ENCODE peak calls at places on chromosome 6, in four cellular contexts. One of them, this sample, is unnamed.
A peak's percentile ranks its signal among the peaks of the same experiment; 100 is the strongest.

GRCh38 chr6:36679043-36679821 is 718 bp downstream of the CDKN1A start:
- DNase-seq in H9: no peak
- DNase-seq in adrenal gland: peak; percentile 78
- DNase-seq in stomach: peak; percentile 78
- DNase-seq in this sample: peak; percentile 80

GRCh38 chr6:44052419-44053011 is 74.7 kb downstream of the MRPL14 start:
- DNase-seq in H9: peak; percentile 57
- DNase-seq in stomach: no peak
- DNase-seq in adrenal gland: peak; percentile 65
- DNase-seq in this sample: peak; percentile 82

GRCh38 chr6:32815115-32815514 is 1.7 kb downstream of the HLA-DOB start:
- DNase-seq in H9: no peak
- DNase-seq in stomach: no peak
- DNase-seq in adrenal gland: no peak
- DNase-seq in this sample: no peak

GRCh38 chr6:99846021-99846420 is 148.0 kb downstream of the MCHR2 start:
- DNase-seq in stomach: no peak
- DNase-seq in adrenal gland: no peak
- DNase-seq in H9: no peak
- DNase-seq in this sample: no peak

GRCh38 chr6:133903855-133904254 is 14.9 kb downstream of the TCF21 start:
- DNase-seq in stomach: no peak
- DNase-seq in adrenal gland: no peak
- DNase-seq in H9: no peak
- DNase-seq in this sample: no peak

GRCh38 chr6:43644940-43645612 is at the start of gene RSPH9:
- DNase-seq in stomach: peak; percentile 63
- DNase-seq in adrenal gland: peak; percentile 52
- DNase-seq in H9: peak; percentile 98
- DNase-seq in this sample: peak; percentile 61

GRCh38 chr6:84556541-84557335 is 207.7 kb downstream of the TBX18 start:
- DNase-seq in stomach: no peak
- DNase-seq in adrenal gland: no peak
- DNase-seq in H9: no peak
- DNase-seq in this sample: no peak

GRCh38 chr6:156933201-156934053 is 156.2 kb downstream of the ARID1B start:
- DNase-seq in stomach: peak; percentile 80
- DNase-seq in H9: peak; percentile 48
- DNase-seq in adrenal gland: no peak
- DNase-seq in this sample: no peak

GRCh38 chr6:125789167-125789566 is 1.6 kb upstream of the NCOA7 start:
- DNase-seq in adrenal gland: peak; percentile 66
- DNase-seq in H9: no peak
- DNase-seq in stomach: no peak
- DNase-seq in this sample: no peak

GRCh38 chr6:125790403-125791150 is at the start of gene NCOA7:
- DNase-seq in adrenal gland: peak; percentile 80
- DNase-seq in stomach: peak; percentile 75
- DNase-seq in H9: peak; percentile 80
- DNase-seq in this sample: peak; percentile 53

GRCh38 chr6:125789576-125790402 is 971 bp upstream of the NCOA7 start:
- DNase-seq in stomach: peak; percentile 41
- DNase-seq in H9: peak; percentile 59
- DNase-seq in adrenal gland: peak; percentile 64
- DNase-seq in this sample: peak; percentile 47

GRCh38 chr6:125784365-125784764 is 6.4 kb upstream of the NCOA7 start:
- DNase-seq in adrenal gland: no peak
- DNase-seq in H9: no peak
- DNase-seq in stomach: no peak
- DNase-seq in this sample: no peak

GRCh38 chr6:125787791-125788190 is 3.0 kb upstream of the NCOA7 start:
- DNase-seq in H9: no peak
- DNase-seq in stomach: peak; percentile 37
- DNase-seq in adrenal gland: no peak
- DNase-seq in this sample: no peak
- TF ChIP-seq CTCF in H9: peak; percentile 14
- TF ChIP-seq CTCF in stomach: no peak
- TF ChIP-seq CTCF in adrenal gland: no peak
- TF ChIP-seq CTCF in this sample: peak; percentile 29

DNA sequence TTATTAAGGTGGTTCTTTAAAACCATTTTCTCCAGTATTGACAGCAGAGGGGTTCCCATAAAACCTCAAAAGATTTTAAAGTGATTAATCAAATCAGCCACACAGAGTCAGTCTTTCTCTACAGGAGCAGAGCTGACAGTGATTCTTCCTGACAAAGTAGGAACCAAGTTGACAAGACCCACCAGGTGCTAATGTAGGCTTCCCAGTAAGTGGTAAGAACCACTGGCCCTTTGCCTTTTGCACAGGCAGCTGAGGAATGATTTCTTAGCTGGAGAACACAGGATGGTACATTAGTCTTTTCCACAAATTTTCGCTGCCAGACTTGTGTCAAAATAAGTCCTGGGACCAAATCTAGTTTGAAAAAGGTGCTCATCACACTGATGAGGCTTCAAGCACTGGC is 95.8 kb downstream of the ARMC2 start:
- DNase-seq in stomach: no peak
- DNase-seq in H9: no peak
- DNase-seq in adrenal gland: no peak
- DNase-seq in this sample: no peak
- TF ChIP-seq CTCF in stomach: no peak
- TF ChIP-seq CTCF in H9: no peak
- TF ChIP-seq CTCF in adrenal gland: no peak
- TF ChIP-seq CTCF in this sample: no peak

DNA sequence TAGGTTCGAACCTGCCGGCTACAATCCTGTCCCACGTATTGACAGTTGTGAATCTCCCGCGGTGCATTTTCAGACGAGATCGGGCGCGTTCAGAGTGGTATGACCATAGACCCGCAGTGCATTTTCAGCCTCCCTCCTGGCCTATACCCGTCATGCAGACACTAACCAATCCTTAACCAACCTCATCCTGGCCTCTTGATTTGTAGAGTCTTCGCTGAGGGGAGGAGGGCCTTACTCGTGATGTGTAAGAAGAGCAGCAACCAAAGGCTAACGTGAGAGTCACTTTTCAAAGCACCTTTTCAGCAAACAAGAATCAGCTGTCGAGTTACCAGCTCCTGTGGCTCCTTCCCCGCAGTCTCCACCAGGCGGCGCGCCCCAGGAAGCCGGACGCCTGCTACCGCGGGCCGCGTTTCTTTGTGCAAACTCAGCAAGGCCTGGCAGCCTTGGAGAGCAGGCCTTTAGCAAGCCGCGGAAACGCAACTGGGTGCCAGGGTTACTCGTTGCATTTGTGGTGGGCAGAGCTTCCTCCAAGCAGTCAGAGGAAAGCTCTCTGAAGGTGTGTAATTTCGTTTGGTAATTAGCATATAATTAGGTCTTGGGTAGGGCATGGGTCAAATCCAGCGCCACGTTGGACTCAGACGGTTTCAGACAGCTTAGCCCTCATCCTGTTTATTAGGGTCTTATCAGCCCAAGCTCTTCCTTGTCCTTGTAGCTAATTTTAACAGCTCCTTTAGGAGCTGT is 139.8 kb downstream of the OR2B2 start:
- DNase-seq in H9: peak; percentile 94
- DNase-seq in stomach: peak; percentile 89
- DNase-seq in adrenal gland: peak; percentile 80
- DNase-seq in this sample: peak; percentile 82
- TF ChIP-seq CTCF in H9: peak; percentile 94
- TF ChIP-seq CTCF in stomach: peak; percentile 93
- TF ChIP-seq CTCF in adrenal gland: peak; percentile 94
- TF ChIP-seq CTCF in this sample: peak; percentile 93

GRCh38 chr6:154937306-154938244 is 57.5 kb upstream of the TIAM2 start:
- DNase-seq in H9: peak; percentile 47
- DNase-seq in stomach: no peak
- DNase-seq in adrenal gland: no peak
- DNase-seq in this sample: no peak
- TF ChIP-seq CTCF in H9: peak; percentile 14
- TF ChIP-seq CTCF in stomach: no peak
- TF ChIP-seq CTCF in adrenal gland: no peak
- TF ChIP-seq CTCF in this sample: no peak

GRCh38 chr6:37992749-37993148 is 173.2 kb downstream of the ZFAND3 start:
- DNase-seq in stomach: no peak
- DNase-seq in adrenal gland: no peak
- DNase-seq in H9: no peak
- DNase-seq in this sample: no peak

GRCh38 chr6:37994238-37994637 is 174.7 kb downstream of the ZFAND3 start:
- DNase-seq in adrenal gland: no peak
- DNase-seq in stomach: no peak
- DNase-seq in H9: no peak
- DNase-seq in this sample: no peak

GRCh38 chr6:37998366-37998765 is 178.8 kb downstream of the ZFAND3 start:
- DNase-seq in stomach: no peak
- DNase-seq in H9: no peak
- DNase-seq in adrenal gland: no peak
- DNase-seq in this sample: no peak

GRCh38 chr6:37990762-37991525 is 171.4 kb downstream of the ZFAND3 start:
- DNase-seq in H9: no peak
- DNase-seq in stomach: no peak
- DNase-seq in adrenal gland: peak; percentile 24
- DNase-seq in this sample: no peak

GRCh38 chr6:37993596-37993995 is 174.1 kb downstream of the ZFAND3 start:
- DNase-seq in stomach: no peak
- DNase-seq in adrenal gland: no peak
- DNase-seq in H9: no peak
- DNase-seq in this sample: no peak
- TF ChIP-seq CTCF in stomach: no peak
- TF ChIP-seq CTCF in adrenal gland: no peak
- TF ChIP-seq CTCF in H9: no peak
- TF ChIP-seq CTCF in this sample: no peak

GRCh38 chr6:122472022-122472340 is 374 bp upstream of the SERINC1 start:
- DNase-seq in stomach: no peak
- DNase-seq in adrenal gland: no peak
- DNase-seq in H9: no peak
- DNase-seq in this sample: no peak

GRCh38 chr6:122471107-122472021 is at the start of gene SERINC1:
- DNase-seq in stomach: peak; percentile 96
- DNase-seq in adrenal gland: peak; percentile 96
- DNase-seq in H9: peak; percentile 94
- DNase-seq in this sample: peak; percentile 92

GRCh38 chr6:122476131-122476530 is 4.5 kb upstream of the SERINC1 start:
- DNase-seq in H9: no peak
- DNase-seq in adrenal gland: no peak
- DNase-seq in stomach: no peak
- DNase-seq in this sample: no peak
- TF ChIP-seq CTCF in H9: peak; percentile 78
- TF ChIP-seq CTCF in adrenal gland: peak; percentile 15
- TF ChIP-seq CTCF in stomach: peak; percentile 17
- TF ChIP-seq CTCF in this sample: peak; percentile 69

DNA sequence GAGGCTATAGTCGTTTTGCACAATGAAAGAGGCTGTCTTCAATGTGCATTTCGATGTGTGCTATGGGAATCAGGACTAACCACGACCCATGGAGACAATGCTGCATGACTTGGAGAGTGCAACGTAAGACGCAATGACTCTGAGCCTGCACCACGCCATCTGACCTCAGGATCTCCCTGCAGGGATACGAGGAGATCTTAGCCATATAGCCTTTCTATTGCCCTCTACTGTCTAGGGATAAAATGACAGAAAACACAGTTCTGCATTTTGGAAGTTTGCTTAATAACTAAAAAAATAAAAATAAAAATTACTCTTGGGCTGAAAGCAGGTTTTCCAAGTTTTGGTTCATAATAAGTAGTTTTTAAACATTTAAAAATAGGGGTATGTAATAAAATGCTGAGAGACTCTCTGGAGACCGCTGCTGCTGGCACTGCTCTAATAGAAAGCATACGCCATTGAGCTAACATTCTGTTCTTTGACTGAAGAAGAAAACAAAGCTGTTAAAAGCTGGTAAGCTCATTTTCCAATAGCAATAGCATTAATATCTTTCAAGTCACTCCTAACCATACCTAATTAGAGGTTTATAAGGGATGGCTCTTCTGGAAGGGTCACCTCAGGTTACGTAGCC is 87.2 kb downstream of the PDE7B start:
- DNase-seq in stomach: no peak
- DNase-seq in adrenal gland: no peak
- DNase-seq in H9: no peak
- DNase-seq in this sample: no peak
- TF ChIP-seq CTCF in stomach: peak; percentile 14
- TF ChIP-seq CTCF in adrenal gland: peak; percentile 16
- TF ChIP-seq CTCF in H9: peak; percentile 61
- TF ChIP-seq CTCF in this sample: peak; percentile 40

GRCh38 chr6:152594726-152595125 is 42.4 kb downstream of the SYNE1 start:
- DNase-seq in adrenal gland: no peak
- DNase-seq in H9: no peak
- DNase-seq in stomach: no peak
- DNase-seq in this sample: no peak

GRCh38 chr6:152598421-152598820 is 38.7 kb downstream of the SYNE1 start:
- DNase-seq in H9: no peak
- DNase-seq in adrenal gland: no peak
- DNase-seq in stomach: no peak
- DNase-seq in this sample: no peak

GRCh38 chr6:152598858-152599537 is 38.2 kb downstream of the SYNE1 start:
- DNase-seq in stomach: no peak
- DNase-seq in H9: no peak
- DNase-seq in adrenal gland: peak; percentile 40
- DNase-seq in this sample: no peak

GRCh38 chr6:152596706-152597105 is 40.5 kb downstream of the SYNE1 start:
- DNase-seq in stomach: no peak
- DNase-seq in adrenal gland: no peak
- DNase-seq in H9: no peak
- DNase-seq in this sample: no peak

DNA sequence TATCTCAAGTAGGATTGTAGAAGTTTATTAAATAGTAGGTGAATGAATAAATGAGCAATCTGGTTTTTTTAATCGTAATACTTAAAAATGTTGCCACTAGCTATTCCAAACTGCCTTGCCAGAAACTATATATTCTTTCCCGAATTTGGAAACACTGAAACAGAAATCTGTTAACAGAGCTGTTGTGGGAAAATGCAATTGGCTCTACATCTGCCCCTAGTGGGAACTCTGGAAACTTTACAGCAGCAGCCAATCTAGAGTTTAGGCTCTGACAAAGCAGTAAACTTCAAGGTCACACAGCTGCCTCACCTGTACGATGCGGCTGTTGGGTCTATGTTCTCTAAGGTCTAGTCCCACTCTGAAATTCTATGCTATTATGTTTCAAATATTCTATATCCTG is 41.7 kb downstream of the SYNE1 start:
- DNase-seq in adrenal gland: no peak
- DNase-seq in H9: no peak
- DNase-seq in stomach: no peak
- DNase-seq in this sample: no peak
- TF ChIP-seq CTCF in adrenal gland: peak; percentile 25
- TF ChIP-seq CTCF in H9: peak; percentile 66
- TF ChIP-seq CTCF in stomach: peak; percentile 28
- TF ChIP-seq CTCF in this sample: peak; percentile 45

This sample was measured in CD14-positive monocyte.